ENCODE peak calls at places on chromosomes 3 and 15, in nine cellular contexts. M is lower leg skin, C is fibroblast of villous mesenchyme, N is gastrocnemius medialis, H is choroid plexus epithelial cell, F is Calu3, S is epithelial cell of esophagus, X is fibroblast of pulmonary artery, B is pancreas. K is an unnamed sample.

GRCh38 chr15:74873756-74874424 is 725 bp upstream of the SCAMP2 start:
- DNase-seq in N (no peak), M (no peak), X (peak), F (peak), H (peak), C (no peak), S (no peak), B (no peak), K (no peak)

GRCh38 chr15:44726136-44726535 is 10.2 kb upstream of the TRIM69 start:
- DNase-seq in M (no peak), B (no peak), C (peak), S (peak), H (peak), F (no peak), X (peak), N (no peak), K (no peak)

GRCh38 chr15:58771621-58772235 is 626 bp downstream of the MINDY2 start:
- DNase-seq in X (no peak), H (no peak), M (peak), C (no peak), B (peak), S (peak), N (peak), F (peak), K (peak)

GRCh38 chr3:124409650-124410275 is 320.5 kb upstream of the UMPS start:
- DNase-seq in H (peak), N (no peak), M (no peak), X (peak), C (no peak), S (peak), F (peak), B (no peak), K (no peak)

GRCh38 chr15:66496951-66497501 is 536 bp downstream of the SNAPC5 start:
- DNase-seq in B (no peak), S (no peak), F (no peak), M (peak), C (no peak), X (no peak), H (no peak), N (no peak), K (no peak)

GRCh38 chr3:101988591-101988990 is 139.3 kb downstream of the NFKBIZ start:
- DNase-seq in C (no peak), N (no peak), X (no peak), F (no peak), H (no peak), M (no peak), S (peak), B (no peak), K (no peak)

GRCh38 chr3:54830658-54831057 is 97.2 kb downstream of the LRTM1 start:
- DNase-seq in H (peak), C (peak), B (no peak), S (peak), M (no peak), X (peak), F (peak), N (no peak), K (peak)

GRCh38 chr3:155230382-155230781 is 63.1 kb downstream of the STRIT1 start:
- DNase-seq in M (no peak), H (peak), F (no peak), B (no peak), X (peak), S (peak), C (peak), N (peak), K (no peak)

GRCh38 chr3:126126292-126126691 is 42.4 kb upstream of the SLC41A3 start:
- DNase-seq in M (no peak), X (no peak), B (peak), F (no peak), H (no peak), S (no peak), N (no peak), C (no peak), K (no peak)

GRCh38 chr3:197456271-197457091 is 99.3 kb downstream of the BDH1 start:
- DNase-seq in H (peak), X (peak), B (peak), S (peak), F (peak), M (peak), N (peak), C (peak), K (peak)

GRCh38 chr3:197749601-197750395 is at the start of gene FYTTD1:
- DNase-seq in F (peak), X (peak), H (peak), S (peak), N (peak), M (peak), C (peak), B (peak), K (peak)

GRCh38 chr3:98741121-98741716 is 21.9 kb upstream of the ST3GAL6 start:
- DNase-seq in N (no peak), H (peak), S (peak), F (no peak), M (no peak), X (peak), C (peak), B (no peak), K (no peak)

GRCh38 chr3:109114746-109115145 is 3.2 kb downstream of the MORC1 start:
- DNase-seq in X (no peak), B (no peak), S (no peak), C (no peak), M (no peak), H (no peak), N (no peak), F (no peak), K (no peak)

GRCh38 chr3:4821331-4821730 is 157.9 kb upstream of the BHLHE40 start:
- DNase-seq in C (no peak), S (no peak), F (no peak), H (no peak), N (no peak), B (no peak), X (no peak), M (no peak), K (no peak)

GRCh38 chr3:98784666-98785600 is 21.8 kb downstream of the ST3GAL6 start:
- DNase-seq in M (no peak), X (peak), C (peak), B (no peak), F (no peak), N (no peak), S (peak), H (peak), K (no peak)

GRCh38 chr3:166554006-166554405 is 716.8 kb upstream of the BCHE start:
- DNase-seq in M (no peak), S (no peak), C (peak), X (no peak), F (no peak), B (no peak), H (peak), N (no peak), K (no peak)

GRCh38 chr15:83379574-83379973 is 67.6 kb upstream of the SH3GL3 start:
- DNase-seq in H (no peak), B (no peak), C (peak), S (peak), X (no peak), M (no peak), F (peak), N (no peak), K (no peak)

GRCh38 chr3:192847918-192848317 is 69.7 kb downstream of the MB21D2 start:
- DNase-seq in S (no peak), N (no peak), B (no peak), X (no peak), H (peak), F (no peak), C (peak), M (no peak), K (no peak)

GRCh38 chr3:112734718-112735350 is 93.9 kb upstream of the CCDC80 start:
- DNase-seq in F (peak), H (peak), N (peak), C (peak), B (no peak), M (no peak), X (peak), S (peak), K (peak)

GRCh38 chr3:139520028-139520737 is 19.4 kb downstream of the RBP1 start:
- DNase-seq in H (peak), M (peak), N (no peak), B (peak), F (peak), X (peak), S (peak), C (peak), K (no peak)

GRCh38 chr3:170809021-170809974 is 60.7 kb downstream of the RPL22L1 start:
- DNase-seq in H (peak), F (peak), S (peak), C (peak), B (no peak), X (peak), N (no peak), M (no peak), K (no peak)

GRCh38 chr15:35126236-35126635 is 41.1 kb upstream of the NANOGP8 start:
- DNase-seq in S (no peak), M (no peak), B (no peak), H (no peak), C (no peak), F (no peak), X (no peak), N (no peak), K (no peak)

DNA sequence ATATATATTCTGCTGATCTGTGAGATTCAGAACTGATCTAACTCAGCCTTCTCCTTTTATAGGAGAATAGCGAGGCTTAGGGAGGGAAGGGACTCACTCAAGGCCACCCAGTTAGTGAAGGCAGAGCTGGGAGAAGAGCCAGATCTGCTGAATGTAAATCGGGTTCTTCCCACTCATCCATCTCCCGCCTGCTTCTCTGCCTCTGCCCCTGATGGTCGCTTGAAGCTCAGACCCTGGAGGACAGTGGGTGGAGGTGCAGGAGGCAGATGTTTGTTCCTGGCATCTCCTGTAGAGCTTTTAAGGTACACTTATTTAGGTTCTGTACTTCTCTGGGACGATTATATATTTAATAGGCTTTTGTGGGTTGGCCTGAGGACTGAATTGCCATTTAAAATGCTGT is 4.3 kb downstream of the PDIA5 start:
- DNase-seq in S (no peak), N (no peak), H (no peak), C (peak), M (peak), B (no peak), X (peak), F (no peak), K (peak)
- TF ChIP-seq CTCF in S (peak), N (no peak), H (peak), C (peak), M (no peak), B (no peak), X (peak), F (no peak), K (peak)

DNA sequence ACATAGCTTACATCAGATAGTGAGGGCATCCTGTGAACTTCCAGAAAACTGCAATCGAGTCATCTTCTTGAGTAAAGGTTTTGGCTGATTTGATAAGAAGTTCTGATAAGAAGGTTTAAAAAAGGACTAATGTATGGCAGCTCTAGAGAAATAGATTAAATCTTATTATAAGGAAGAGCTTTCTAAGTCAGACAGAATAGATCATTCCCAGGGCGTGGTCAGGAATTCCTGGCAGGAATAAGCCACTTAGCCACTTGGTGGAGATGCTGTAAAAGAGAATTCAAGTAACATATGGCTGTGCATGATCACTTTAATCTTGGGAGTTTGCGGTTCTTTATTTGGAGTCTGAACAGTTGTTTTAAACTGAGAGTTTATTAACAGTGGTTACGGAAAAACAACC is 17.4 kb downstream of the PGBD4 start:
- DNase-seq in H (peak), M (no peak), X (peak), N (no peak), C (peak), S (peak), F (no peak), B (no peak), K (no peak)
- TF ChIP-seq CTCF in H (no peak), M (no peak), X (no peak), N (no peak), C (no peak), S (no peak), F (no peak), B (no peak), K (no peak)

GRCh38 chr3:113773381-113773780 is 26.5 kb downstream of the ATP6V1A start:
- DNase-seq in F (no peak), C (peak), M (no peak), S (peak), X (peak), N (no peak), H (peak), B (no peak), K (no peak)

GRCh38 chr3:113764698-113765097 is 17.9 kb downstream of the ATP6V1A start:
- DNase-seq in N (no peak), X (no peak), S (no peak), M (no peak), H (no peak), B (no peak), F (no peak), C (no peak), K (no peak)

GRCh38 chr3:113771993-113772392 is 25.2 kb downstream of the ATP6V1A start:
- DNase-seq in C (no peak), S (no peak), H (no peak), M (no peak), X (no peak), F (no peak), B (no peak), N (no peak), K (no peak)

GRCh38 chr3:113769551-113769950 is 22.7 kb downstream of the ATP6V1A start:
- DNase-seq in X (peak), F (no peak), M (no peak), C (peak), N (no peak), S (peak), B (no peak), H (peak), K (no peak)
- TF ChIP-seq CTCF in X (peak), F (no peak), M (no peak), C (no peak), N (no peak), S (peak), B (no peak), H (peak), K (no peak)

GRCh38 chr3:67790043-67790442 is 135.6 kb upstream of the SUCLG2 start:
- DNase-seq in F (peak), C (peak), M (no peak), B (peak), N (no peak), X (peak), S (peak), H (peak), K (peak)
- TF ChIP-seq CTCF in F (peak), C (peak), M (no peak), B (peak), N (peak), X (peak), S (peak), H (peak), K (peak)

GRCh38 chr15:28080386-28080785 is 18.7 kb downstream of the OCA2 start:
- DNase-seq in B (no peak), N (no peak), H (no peak), F (no peak), M (no peak), X (no peak), S (no peak), C (no peak), K (peak)
- TF ChIP-seq CTCF in B (no peak), N (no peak), H (no peak), F (no peak), M (no peak), X (no peak), S (no peak), C (no peak), K (no peak)

GRCh38 chr3:30440147-30440604 is 166.2 kb upstream of the TGFBR2 start:
- DNase-seq in X (peak), B (no peak), C (no peak), M (no peak), N (no peak), H (peak), S (peak), F (no peak), K (no peak)
- TF ChIP-seq CTCF in X (no peak), B (no peak), C (no peak), M (no peak), N (no peak), H (peak), S (no peak), F (no peak), K (no peak)

DNA sequence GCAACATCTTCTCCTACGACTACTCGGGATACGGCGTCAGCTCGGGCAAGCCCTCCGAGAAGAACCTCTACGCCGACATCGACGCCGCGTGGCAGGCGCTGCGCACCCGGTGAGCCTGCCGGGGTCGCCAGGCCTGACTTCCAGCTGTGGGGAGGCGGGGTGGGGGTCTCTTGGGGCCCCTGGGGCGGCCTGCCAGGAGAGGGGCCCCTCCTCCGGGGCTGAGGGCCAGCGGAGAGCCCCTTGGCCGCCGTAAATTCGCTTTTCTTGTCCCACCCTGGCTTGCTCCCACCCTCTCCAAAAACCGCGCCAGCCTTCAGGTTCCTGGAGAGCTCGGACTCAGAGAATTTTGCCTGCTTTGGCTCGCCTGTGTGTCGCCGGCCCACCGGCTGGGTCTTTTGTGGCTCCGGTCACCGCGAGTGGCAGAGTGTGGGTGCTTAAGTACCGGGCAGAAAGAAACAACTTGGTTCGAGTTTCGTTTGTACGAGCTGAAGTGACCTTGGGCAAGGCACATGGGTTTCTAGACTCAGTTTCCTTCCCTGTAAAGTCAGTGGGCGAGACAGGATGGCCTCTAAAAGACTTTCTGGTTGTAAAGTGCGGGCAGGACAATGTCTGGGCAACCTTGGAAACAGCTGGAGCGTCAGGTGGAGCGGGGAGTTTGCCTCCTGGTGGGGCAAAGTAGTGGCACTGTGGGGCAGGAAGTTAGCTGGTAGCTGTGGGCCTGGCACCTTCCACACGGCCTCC is 971 bp downstream of the ABHD17C start:
- DNase-seq in C (peak), S (peak), H (no peak), F (peak), X (no peak), N (no peak), M (no peak), B (peak), K (no peak)
- TF ChIP-seq CTCF in C (peak), S (peak), H (peak), F (peak), X (peak), N (no peak), M (no peak), B (no peak), K (no peak)

DNA sequence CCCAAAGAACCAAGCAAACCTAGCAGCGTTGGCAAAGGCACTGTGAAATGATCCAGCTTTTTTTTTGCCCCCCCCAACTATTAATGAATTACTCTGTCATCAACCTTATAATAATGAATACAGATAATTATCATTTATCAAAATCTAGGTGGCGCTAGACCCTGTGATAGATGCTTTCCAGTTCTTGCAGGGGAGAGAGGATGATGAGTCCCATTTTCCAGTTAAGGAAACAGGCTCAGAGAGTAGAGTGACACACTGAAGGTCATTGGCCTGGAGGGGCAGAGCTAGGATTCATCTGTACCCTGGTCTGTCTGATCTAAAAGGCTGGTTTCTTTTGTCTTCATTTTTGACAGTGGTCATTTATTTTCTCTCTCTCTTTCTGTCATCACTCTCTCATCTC is 5.0 kb downstream of the ACOX2 start:
- DNase-seq in F (no peak), C (no peak), B (no peak), M (no peak), X (no peak), H (no peak), S (peak), N (no peak), K (no peak)
- TF ChIP-seq CTCF in F (peak), C (no peak), B (no peak), M (no peak), X (no peak), H (peak), S (peak), N (no peak), K (no peak)

GRCh38 chr3:191531434-191531833 is 70.5 kb downstream of the PYDC2 start:
- DNase-seq in C (no peak), F (no peak), S (no peak), B (no peak), H (no peak), N (no peak), M (no peak), X (no peak), K (no peak)
- TF ChIP-seq CTCF in C (no peak), F (no peak), S (no peak), B (no peak), H (no peak), N (no peak), M (no peak), X (no peak), K (no peak)

GRCh38 chr15:31397851-31398661 is 71.4 kb downstream of the KLF13 start:
- DNase-seq in M (peak), X (no peak), F (no peak), H (no peak), B (no peak), S (peak), N (no peak), C (peak), K (no peak)

GRCh38 chr15:31399544-31400171 is 73.0 kb downstream of the KLF13 start:
- DNase-seq in C (no peak), M (peak), B (no peak), S (peak), F (no peak), X (no peak), H (peak), N (no peak), K (no peak)

GRCh38 chr15:31398677-31399260 is 72.1 kb downstream of the KLF13 start:
- DNase-seq in F (no peak), B (no peak), N (no peak), C (no peak), X (no peak), M (peak), S (no peak), H (no peak), K (no peak)

GRCh38 chr15:31400222-31400927 is 73.7 kb downstream of the KLF13 start:
- DNase-seq in F (no peak), M (peak), C (no peak), B (no peak), S (no peak), X (no peak), N (no peak), H (peak), K (no peak)

DNA sequence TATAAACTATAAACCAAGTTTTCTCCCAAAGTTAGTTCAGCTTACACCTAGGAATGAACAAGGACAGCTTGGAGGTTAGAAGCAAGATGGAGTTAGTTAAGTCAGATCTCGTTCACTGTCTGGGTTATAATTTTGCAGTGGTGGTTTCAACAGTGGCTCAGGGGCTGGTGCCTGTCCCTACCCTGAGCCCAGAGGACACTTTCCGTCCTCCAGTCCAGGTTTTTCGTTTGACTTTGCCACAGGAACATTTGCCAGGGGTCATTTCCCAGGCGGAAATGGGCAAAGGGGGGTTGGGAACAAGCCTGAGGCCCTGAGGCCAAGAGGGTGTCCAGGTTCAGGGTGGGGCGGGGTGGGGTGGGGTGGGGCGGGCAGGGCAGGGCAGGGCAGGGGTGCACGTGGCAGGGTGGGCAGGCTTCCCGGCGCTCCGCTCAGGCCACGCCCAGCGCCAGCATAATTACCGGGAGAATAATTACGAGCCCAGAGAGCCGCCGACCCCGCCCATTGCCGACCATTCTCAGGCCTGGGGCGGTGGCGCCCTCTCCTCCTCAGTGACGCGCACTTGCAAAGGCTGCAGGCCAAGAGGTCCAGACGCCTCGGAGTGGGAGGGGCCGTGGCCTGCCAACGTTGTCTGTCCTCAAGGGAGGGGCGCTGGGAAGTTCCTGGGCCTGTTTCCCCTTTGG is 70.4 kb downstream of the KLF13 start:
- DNase-seq in M (peak), C (peak), X (peak), N (peak), H (peak), S (peak), F (peak), B (peak), K (peak)
- TF ChIP-seq CTCF in M (no peak), C (no peak), X (no peak), N (no peak), H (no peak), S (no peak), F (no peak), B (no peak), K (no peak)